ENCODE peak calls at places on chromosomes 13 and 19, in eight cellular contexts. G is GM23248; Q is body of pancreas; F is IMR-90; Z is cardiac fibroblast; E is CD8-positive, alpha-beta memory T cell; N is astrocyte; B is cardiac muscle cell. L is an unnamed sample.

GRCh38 chr13:29140277-29140676 is 320.1 kb downstream of the MTUS2 start:
- DNase-seq in Q (no peak), Z (peak; percentile 39), F (no peak), B (peak; percentile 53), N (no peak), G (peak; percentile 10), E (no peak), L (peak; percentile 45)

GRCh38 chr13:26442541-26442940 is 114.9 kb upstream of the WASF3 start:
- DNase-seq in Q (no peak), B (no peak), Z (peak; percentile 75), N (peak; percentile 81), E (no peak), G (peak; percentile 90), F (peak; percentile 82), L (no peak)

GRCh38 chr13:84641491-84641890 is 759.2 kb upstream of the SLITRK1 start:
- DNase-seq in F (peak; percentile 47), G (peak; percentile 56), E (no peak), N (peak; percentile 85), B (no peak), Z (peak; percentile 40), Q (no peak), L (no peak)

GRCh38 chr13:33690321-33690720 is 127.6 kb upstream of the RFC3 start:
- DNase-seq in N (no peak), Q (no peak), F (no peak), Z (no peak), B (no peak), E (no peak), G (no peak), L (no peak)

GRCh38 chr19:30621326-30621920 is 249.2 kb downstream of the ZNF536 start:
- DNase-seq in B (no peak), E (no peak), Q (no peak), G (no peak), N (no peak), F (no peak), Z (no peak), L (no peak)

GRCh38 chr13:20873348-20873747 is 29.2 kb downstream of the XPO4 start:
- DNase-seq in G (peak; percentile 78), Z (peak; percentile 52), N (peak; percentile 60), Q (no peak), B (no peak), E (no peak), F (peak; percentile 61), L (no peak)

GRCh38 chr19:3178377-3178972 is at the start of gene S1PR4:
- DNase-seq in B (no peak), N (no peak), F (no peak), Z (no peak), E (peak; percentile 84), Q (no peak), G (no peak), L (no peak)

GRCh38 chr13:72458701-72459100 is 268.7 kb downstream of the MZT1 start:
- DNase-seq in F (no peak), Z (peak; percentile 9), N (peak; percentile 22), E (no peak), G (no peak), Q (no peak), B (peak; percentile 11), L (peak; percentile 11)

GRCh38 chr19:2529473-2529918 is 53.6 kb downstream of the GADD45B start:
- DNase-seq in Q (no peak), N (peak; percentile 74), Z (peak; percentile 100), F (peak; percentile 96), G (peak; percentile 97), B (no peak), E (no peak), L (peak; percentile 96)

GRCh38 chr19:48398329-48399235 is 5.1 kb downstream of the GRIN2D start:
- DNase-seq in E (peak; percentile 92), Z (peak; percentile 83), G (peak; percentile 93), B (peak; percentile 77), Q (peak; percentile 57), F (peak; percentile 41), N (peak; percentile 64), L (peak; percentile 65)

DNA sequence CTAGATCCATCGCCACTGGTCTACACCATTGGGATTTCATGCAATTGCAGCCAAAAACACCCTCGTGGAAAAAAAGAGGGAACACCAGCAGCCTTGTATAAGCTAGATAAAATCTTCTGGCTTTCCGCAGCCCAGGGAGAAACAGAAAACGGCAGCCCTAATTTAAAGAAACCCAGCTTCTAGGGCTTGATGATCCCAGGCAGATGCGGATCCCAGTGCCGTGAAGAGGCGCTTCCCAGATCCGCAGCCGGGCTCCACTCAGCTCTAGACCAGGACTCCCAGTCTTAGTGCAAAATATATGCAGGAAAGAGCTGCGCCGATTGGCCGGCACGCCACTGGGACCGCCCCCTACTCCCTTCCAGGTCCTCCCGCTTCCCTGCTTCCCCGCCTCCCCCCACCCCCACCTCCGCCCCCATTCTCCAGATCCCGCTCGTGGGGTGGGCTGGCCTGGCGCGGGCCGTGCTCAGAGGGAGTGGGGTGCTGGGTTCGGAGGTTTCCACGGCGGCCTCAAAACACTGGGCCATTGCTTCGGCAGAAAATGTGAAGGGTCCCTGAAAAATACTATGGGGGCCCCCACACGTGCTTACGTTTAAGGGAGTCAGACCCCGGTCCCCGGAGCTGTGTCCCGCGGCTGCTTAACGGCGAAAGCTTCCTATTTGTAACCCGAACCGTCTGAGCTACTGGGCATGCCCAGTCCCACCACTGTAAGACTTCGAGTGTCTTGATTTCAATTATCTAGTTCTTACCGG is 63.1 kb downstream of the SERP2 start:
- DNase-seq in G (peak; percentile 92), Z (peak; percentile 91), E (no peak), N (peak; percentile 86), F (peak; percentile 94), B (peak; percentile 96), Q (peak; percentile 93), L (peak; percentile 90)
- H3K4me3 ChIP-seq in G (peak overlapping the region; percentile 82), Z (peak overlapping the region; percentile 63), E (peak overlapping the region; percentile 76), N (peak overlapping the region; percentile 99), F (peak overlapping the region; percentile 77), B (peak overlapping the region; percentile 93), Q (peak overlapping the region; percentile 44), L (peak overlapping the region; percentile 82)

GRCh38 chr19:45996933-45997332 is 1.7 kb downstream of the CCDC61 start:
- DNase-seq in Z (no peak), E (no peak), B (no peak), G (no peak), Q (no peak), F (no peak), N (no peak), L (no peak)

GRCh38 chr19:46002678-46003275 is 7.5 kb downstream of the CCDC61 start:
- DNase-seq in Q (no peak), B (no peak), F (no peak), E (no peak), Z (no peak), N (no peak), G (no peak), L (no peak)

GRCh38 chr19:45999653-46000121 is 4.4 kb downstream of the CCDC61 start:
- DNase-seq in B (no peak), N (no peak), Q (no peak), G (peak; percentile 55), F (peak; percentile 43), Z (peak; percentile 39), E (no peak), L (no peak)

GRCh38 chr19:45998834-45999233 is 3.6 kb downstream of the CCDC61 start:
- DNase-seq in N (no peak), B (no peak), G (no peak), Z (no peak), E (no peak), F (no peak), Q (no peak), L (no peak)

GRCh38 chr19:46000497-46001246 is 5.4 kb downstream of the CCDC61 start:
- DNase-seq in Q (peak; percentile 53), N (no peak), G (peak; percentile 22), F (no peak), Z (no peak), E (peak; percentile 83), B (peak; percentile 67), L (no peak)
- H3K4me3 ChIP-seq in Q (no peak overlapping the region), N (peak overlapping the region; percentile 23), G (no peak overlapping the region), F (no peak overlapping the region), Z (no peak overlapping the region), E (no peak overlapping the region), B (peak overlapping the region; percentile 28), L (peak overlapping the region; percentile 27)

GRCh38 chr19:50801107-50801506 is 10.9 kb downstream of the ACP4 start:
- DNase-seq in B (no peak), Q (no peak), E (no peak), Z (no peak), G (no peak), F (no peak), N (no peak), L (no peak)
- H3K4me3 ChIP-seq in B (no peak overlapping the region), Q (no peak overlapping the region), E (no peak overlapping the region), Z (no peak overlapping the region), G (no peak overlapping the region), F (no peak overlapping the region), N (no peak overlapping the region), L (no peak overlapping the region)

DNA sequence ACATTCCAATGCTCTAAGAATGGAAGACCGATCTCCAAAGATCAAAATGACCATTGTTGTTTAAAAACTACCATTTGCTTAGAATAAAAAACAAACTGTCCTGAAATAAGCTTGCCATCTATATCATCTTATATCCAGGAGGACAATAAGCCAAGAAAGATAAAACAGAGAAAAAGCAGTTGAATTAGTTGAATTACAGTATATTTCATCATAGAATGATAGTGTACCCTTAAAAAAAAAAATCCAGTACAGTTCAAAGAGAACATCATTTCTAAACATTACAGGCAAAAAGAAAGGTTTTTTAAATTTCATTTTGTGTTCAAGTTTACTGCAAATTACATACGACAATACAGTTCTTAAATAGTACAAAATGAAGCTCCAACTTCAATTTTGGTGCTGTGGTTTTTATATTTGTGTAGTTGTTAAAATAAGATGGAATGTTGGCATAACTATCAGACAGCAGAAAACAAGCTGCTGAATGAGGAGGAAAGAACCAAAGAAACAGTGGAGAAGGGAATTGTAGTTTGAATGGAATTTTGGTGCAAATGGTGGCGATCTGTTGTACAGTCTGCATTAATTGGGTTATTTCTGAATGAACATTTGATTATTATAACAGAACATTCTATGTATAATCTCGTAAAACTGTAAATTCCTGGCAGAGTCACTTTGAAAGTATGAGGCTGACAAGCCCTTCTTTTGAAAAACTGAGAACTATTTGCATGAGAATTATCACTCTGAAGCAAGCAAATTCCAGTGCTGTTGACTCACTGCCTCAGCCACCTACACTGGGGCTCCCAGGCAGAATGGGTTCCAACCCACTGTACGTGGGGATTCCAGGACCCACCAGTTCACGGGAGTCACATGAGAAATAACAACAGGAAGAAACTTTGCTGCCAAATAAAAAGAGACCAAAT is 37.7 kb downstream of the LHFPL6 start:
- DNase-seq in N (peak; percentile 97), B (no peak), E (no peak), Z (peak; percentile 94), Q (no peak), G (peak; percentile 93), F (peak; percentile 95), L (peak; percentile 90)
- H3K4me3 ChIP-seq in N (peak overlapping the region; percentile 43), B (no peak overlapping the region), E (no peak overlapping the region), Z (peak overlapping the region; percentile 9), Q (no peak overlapping the region), G (peak overlapping the region; percentile 65), F (peak overlapping the region; percentile 34), L (peak overlapping the region; percentile 10)

GRCh38 chr19:23531231-23531790 is 136.0 kb upstream of the ZNF91 start:
- DNase-seq in Z (no peak), G (no peak), F (no peak), Q (no peak), N (no peak), E (no peak), B (no peak), L (no peak)
- H3K4me3 ChIP-seq in Z (no peak overlapping the region), G (no peak overlapping the region), F (no peak overlapping the region), Q (no peak overlapping the region), N (no peak overlapping the region), E (no peak overlapping the region), B (no peak overlapping the region), L (no peak overlapping the region)

L was measured in skeletal muscle cell.